ENCODE peak calls at places on chromosomes 12 and 14, in eight cellular contexts. N, P, Q, G, A, O, T and M are unnamed samples.

GRCh38 chr14:64210211-64210610 is 84.0 kb downstream of the ESR2 start:
- DNase-seq in N (no peak), P (no peak), Q (no peak), G (no peak), A (no peak), O (no peak), T (no peak), M (no peak)

GRCh38 chr14:51240804-51241380 is 845 bp downstream of the TMX1 start:
- DNase-seq in N (no peak), P (no peak), Q (no peak), G (no peak), A (no peak), O (no peak), T (no peak), M (no peak)

GRCh38 chr12:53995311-53996187 is 4.4 kb upstream of the HOXC9 start:
- DNase-seq in N (no peak), P (no peak), Q (peak), G (no peak), A (no peak), O (no peak), T (no peak), M (peak)

GRCh38 chr12:128583453-128583852 is 240.3 kb downstream of the SLC15A4 start:
- DNase-seq in N (no peak), P (no peak), Q (no peak), G (no peak), A (no peak), O (no peak), T (no peak), M (no peak)

GRCh38 chr14:30210630-30211029 is 283.0 kb upstream of the PRKD1 start:
- DNase-seq in N (no peak), P (no peak), Q (peak), G (no peak), A (peak), O (no peak), T (no peak), M (no peak)

GRCh38 chr14:105859717-105860614 is 333.6 kb downstream of the TMEM121 start:
- DNase-seq in N (no peak), P (peak), Q (no peak), G (peak), A (no peak), O (peak), T (no peak), M (peak)

GRCh38 chr14:85675957-85676356 is 146.0 kb downstream of the FLRT2 start:
- DNase-seq in N (no peak), P (no peak), Q (no peak), G (no peak), A (no peak), O (no peak), T (no peak), M (no peak)

GRCh38 chr14:31992051-31992450 is 85.1 kb upstream of the ARHGAP5 start:
- DNase-seq in N (no peak), P (no peak), Q (peak), G (no peak), A (peak), O (no peak), T (no peak), M (no peak)

GRCh38 chr12:54028324-54029201 is at the start of gene HOXC6:
- DNase-seq in N (no peak), P (no peak), Q (peak), G (no peak), A (no peak), O (no peak), T (no peak), M (no peak)

GRCh38 chr12:16347391-16348298 is at the start of gene MGST1:
- DNase-seq in N (no peak), P (no peak), Q (peak), G (no peak), A (peak), O (no peak), T (no peak), M (peak)

GRCh38 chr12:106740813-106741212 is 33.7 kb upstream of the RIC8B start:
- DNase-seq in N (no peak), P (no peak), Q (no peak), G (no peak), A (no peak), O (no peak), T (no peak), M (peak)

GRCh38 chr14:86625637-86626036 is 1095.7 kb downstream of the FLRT2 start:
- DNase-seq in N (no peak), P (no peak), Q (no peak), G (no peak), A (no peak), O (no peak), T (no peak), M (no peak)

GRCh38 chr12:117091758-117092510 is 7.3 kb downstream of the TESC start:
- DNase-seq in N (no peak), P (no peak), Q (no peak), G (no peak), A (no peak), O (no peak), T (no peak), M (no peak)

GRCh38 chr12:131208425-131208824 is 254.7 kb downstream of the ADGRD1 start:
- DNase-seq in N (no peak), P (no peak), Q (no peak), G (no peak), A (no peak), O (no peak), T (no peak), M (no peak)

GRCh38 chr12:990308-990648 is 745 bp upstream of the ERC1 start:
- DNase-seq in N (no peak), P (peak), Q (peak), G (peak), A (peak), O (peak), T (peak), M (no peak)

GRCh38 chr12:19198272-19198671 is 68.7 kb downstream of the PLEKHA5 start:
- DNase-seq in N (no peak), P (no peak), Q (peak), G (no peak), A (peak), O (no peak), T (no peak), M (no peak)

GRCh38 chr14:35079742-35080141 is 33.7 kb downstream of the FAM177A1 start:
- DNase-seq in N (no peak), P (no peak), Q (no peak), G (no peak), A (peak), O (no peak), T (no peak), M (no peak)

GRCh38 chr12:79725987-79726386 is 35.2 kb upstream of the PAWR start:
- DNase-seq in N (no peak), P (no peak), Q (peak), G (no peak), A (peak), O (no peak), T (no peak), M (no peak)

GRCh38 chr12:10242539-10242938 is 29.9 kb downstream of the GABARAPL1 start:
- DNase-seq in N (no peak), P (no peak), Q (no peak), G (no peak), A (no peak), O (no peak), T (no peak), M (no peak)

GRCh38 chr12:92769124-92769901 is 66.5 kb downstream of the PLEKHG7 start:
- DNase-seq in N (no peak), P (no peak), Q (no peak), G (no peak), A (peak), O (no peak), T (no peak), M (peak)

GRCh38 chr12:114328292-114328691 is 77.7 kb downstream of the TBX5 start:
- DNase-seq in N (no peak), P (no peak), Q (no peak), G (no peak), A (no peak), O (no peak), T (no peak), M (no peak)